ENCODE peak calls at places on chromosomes 5 and 9, in eight cellular contexts. K, D, C, Z, X, I, M and L are unnamed samples.

GRCh38 chr5:135185461-135186075 is 151.5 kb upstream of the PITX1 start:
- DNase-seq in K (peak), D (peak), C (no peak), Z (no peak), X (no peak), I (peak), M (no peak), L (no peak)

GRCh38 chr5:162565-163337 is 28.5 kb upstream of the LRRC14B start:
- DNase-seq in K (no peak), D (no peak), C (no peak), Z (no peak), X (no peak), I (no peak), M (no peak), L (no peak)

GRCh38 chr9:277595-278330 is 63.1 kb downstream of the DOCK8 start:
- DNase-seq in K (no peak), D (no peak), C (no peak), Z (no peak), X (no peak), I (no peak), M (no peak), L (no peak)

GRCh38 chr5:149310947-149311675 is 34.2 kb upstream of the GRPEL2 start:
- DNase-seq in K (peak), D (peak), C (no peak), Z (peak), X (no peak), I (peak), M (no peak), L (no peak)

GRCh38 chr5:166865206-166865605 is 1426.2 kb upstream of the WWC1 start:
- DNase-seq in K (no peak), D (no peak), C (no peak), Z (no peak), X (no peak), I (no peak), M (no peak), L (no peak)

GRCh38 chr9:82805027-82805426 is 257.9 kb downstream of the RASEF start:
- DNase-seq in K (no peak), D (no peak), C (no peak), Z (no peak), X (no peak), I (no peak), M (no peak), L (no peak)

GRCh38 chr5:134510970-134511795 is 14.3 kb upstream of the JADE2 start:
- DNase-seq in K (peak), D (peak), C (no peak), Z (peak), X (peak), I (peak), M (peak), L (no peak)

GRCh38 chr5:102895976-102896375 is 140.9 kb downstream of the PAM start:
- DNase-seq in K (no peak), D (no peak), C (no peak), Z (no peak), X (no peak), I (no peak), M (no peak), L (no peak)

GRCh38 chr9:69027355-69028097 is 8.0 kb upstream of the FXN start:
- DNase-seq in K (peak), D (peak), C (peak), Z (peak), X (no peak), I (peak), M (peak), L (peak)

GRCh38 chr5:26833596-26833995 is 204.8 kb downstream of the CDH9 start:
- DNase-seq in K (no peak), D (peak), C (no peak), Z (no peak), X (no peak), I (no peak), M (no peak), L (no peak)

GRCh38 chr9:38084556-38084880 is 15.5 kb upstream of the SHB start:
- DNase-seq in K (no peak), D (no peak), C (no peak), Z (no peak), X (peak), I (no peak), M (no peak), L (no peak)

GRCh38 chr9:127180457-127181314 is 58.3 kb upstream of the ANGPTL2 start:
- DNase-seq in K (no peak), D (no peak), C (no peak), Z (no peak), X (peak), I (no peak), M (no peak), L (no peak)

GRCh38 chr5:134139377-134139851 is 24.9 kb downstream of the TCF7 start:
- DNase-seq in K (no peak), D (no peak), C (no peak), Z (no peak), X (peak), I (no peak), M (peak), L (no peak)

GRCh38 chr9:134007571-134007970 is 15.4 kb upstream of the VAV2 start:
- DNase-seq in K (no peak), D (no peak), C (no peak), Z (no peak), X (peak), I (no peak), M (no peak), L (no peak)

GRCh38 chr9:135515083-135515511 is 6.1 kb upstream of the LCN1 start:
- DNase-seq in K (no peak), D (no peak), C (no peak), Z (no peak), X (no peak), I (no peak), M (no peak), L (no peak)

GRCh38 chr5:172549708-172550095 is 91.4 kb upstream of the NEURL1B start:
- DNase-seq in K (no peak), D (no peak), C (no peak), Z (no peak), X (no peak), I (no peak), M (no peak), L (no peak)

GRCh38 chr9:32533338-32533737 is 7.3 kb upstream of the RIGI start:
- DNase-seq in K (peak), D (no peak), C (no peak), Z (no peak), X (no peak), I (no peak), M (no peak), L (no peak)

GRCh38 chr5:178335287-178336030 is 102.9 kb upstream of the PHYKPL start:
- DNase-seq in K (no peak), D (no peak), C (no peak), Z (no peak), X (peak), I (no peak), M (no peak), L (no peak)

GRCh38 chr5:168575391-168576372 is 3.5 kb downstream of the PANK3 start:
- DNase-seq in K (no peak), D (no peak), C (no peak), Z (no peak), X (no peak), I (no peak), M (no peak), L (no peak)

GRCh38 chr5:151036556-151036955 is 16.2 kb downstream of the GPX3 start:
- DNase-seq in K (no peak), D (no peak), C (no peak), Z (no peak), X (peak), I (no peak), M (no peak), L (no peak)

GRCh38 chr9:20808002-20808401 is 123.9 kb downstream of the FOCAD start:
- DNase-seq in K (no peak), D (no peak), C (no peak), Z (no peak), X (no peak), I (no peak), M (no peak), L (no peak)

GRCh38 chr5:155960177-155960576 is 366.8 kb upstream of the SGCD start:
- DNase-seq in K (no peak), D (no peak), C (no peak), Z (no peak), X (no peak), I (no peak), M (no peak), L (no peak)

GRCh38 chr9:116662633-116663032 is 24.5 kb upstream of the TRIM32 start:
- DNase-seq in K (no peak), D (peak), C (no peak), Z (no peak), X (no peak), I (no peak), M (no peak), L (no peak)

GRCh38 chr5:154288145-154288544 is 97.6 kb downstream of the GALNT10 start:
- DNase-seq in K (peak), D (peak), C (no peak), Z (no peak), X (no peak), I (peak), M (peak), L (no peak)

GRCh38 chr9:35529156-35529823 is 39.4 kb downstream of the RUSC2 start:
- DNase-seq in K (no peak), D (no peak), C (no peak), Z (no peak), X (no peak), I (no peak), M (no peak), L (no peak)

GRCh38 chr5:89584339-89584956 is 701.5 kb upstream of the MEF2C start:
- DNase-seq in K (peak), D (peak), C (no peak), Z (no peak), X (no peak), I (peak), M (no peak), L (no peak)

GRCh38 chr5:9108156-9108555 is 437.7 kb downstream of the SEMA5A start:
- DNase-seq in K (no peak), D (peak), C (no peak), Z (no peak), X (no peak), I (no peak), M (no peak), L (no peak)

GRCh38 chr5:139893873-139894272 is 98.3 kb downstream of the PSD2 start:
- DNase-seq in K (no peak), D (no peak), C (no peak), Z (no peak), X (no peak), I (no peak), M (no peak), L (no peak)

GRCh38 chr5:157918811-157919742 is 60.1 kb upstream of the CLINT1 start:
- DNase-seq in K (peak), D (peak), C (no peak), Z (peak), X (no peak), I (no peak), M (no peak), L (no peak)

GRCh38 chr5:124921694-124922093 is 175.3 kb upstream of the ZNF608 start:
- DNase-seq in K (no peak), D (no peak), C (no peak), Z (no peak), X (no peak), I (no peak), M (no peak), L (no peak)

GRCh38 chr5:89043676-89044075 is 160.7 kb upstream of the MEF2C start:
- DNase-seq in K (peak), D (no peak), C (no peak), Z (no peak), X (no peak), I (peak), M (no peak), L (peak)

GRCh38 chr9:38387751-38388150 is 4.8 kb upstream of the ALDH1B1 start:
- DNase-seq in K (no peak), D (no peak), C (no peak), Z (no peak), X (no peak), I (no peak), M (no peak), L (no peak)

GRCh38 chr9:131583836-131584555 is 38.7 kb downstream of the PRRT1B start:
- DNase-seq in K (no peak), D (no peak), C (no peak), Z (no peak), X (no peak), I (no peak), M (no peak), L (no peak)

GRCh38 chr9:133356391-133357091 is at the start of the genes SURF1 and SURF2:
- DNase-seq in K (peak), D (peak), C (peak), Z (peak), X (peak), I (peak), M (peak), L (peak)

GRCh38 chr9:88426651-88427050 is 38.4 kb downstream of the SPIN1 start:
- DNase-seq in K (no peak), D (no peak), C (no peak), Z (no peak), X (no peak), I (no peak), M (no peak), L (no peak)

GRCh38 chr9:137478613-137479314 is 19.6 kb upstream of the NSMF start:
- DNase-seq in K (peak), D (peak), C (no peak), Z (no peak), X (peak), I (no peak), M (no peak), L (no peak)

GRCh38 chr9:137815256-137816255 is 62.0 kb upstream of the CACNA1B start:
- DNase-seq in K (no peak), D (no peak), C (no peak), Z (no peak), X (peak), I (no peak), M (no peak), L (no peak)

GRCh38 chr9:95726756-95727155 is 148.7 kb upstream of the ERCC6L2 start:
- DNase-seq in K (peak), D (peak), C (no peak), Z (no peak), X (no peak), I (peak), M (no peak), L (peak)

GRCh38 chr5:131634996-131635754 is at the start of gene RAPGEF6:
- DNase-seq in K (peak), D (peak), C (peak), Z (peak), X (peak), I (peak), M (peak), L (peak)

DNA sequence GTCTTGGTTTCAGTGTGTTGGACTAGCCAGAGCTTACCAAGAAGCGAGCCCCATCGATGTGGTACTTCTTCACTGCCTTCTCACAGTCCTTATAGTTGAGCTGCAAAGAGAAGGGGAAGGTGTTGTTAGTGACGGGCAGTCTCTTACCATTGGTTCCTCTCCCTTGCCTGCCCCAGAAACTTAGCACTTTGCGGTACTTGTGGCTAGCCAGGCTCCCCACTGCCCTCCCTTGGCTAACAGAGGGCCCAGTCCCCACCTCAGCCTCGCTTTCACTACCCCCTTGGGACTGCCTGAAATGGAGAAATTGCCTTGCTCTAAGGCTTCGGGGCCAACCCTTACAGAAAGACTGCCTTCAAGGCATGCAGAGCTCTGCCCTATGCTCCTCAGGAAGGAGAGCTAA is 4.3 kb downstream of the LCP2 start:
- DNase-seq in K (no peak), D (no peak), C (no peak), Z (peak), X (no peak), I (no peak), M (no peak), L (peak)
- TF ChIP-seq CTCF in K (no peak), D (no peak), C (no peak), Z (no peak), X (no peak), I (no peak), M (no peak), L (peak)

GRCh38 chr5:143026380-143026779 is 256.2 kb downstream of the ARHGAP26 start:
- DNase-seq in K (no peak), D (no peak), C (no peak), Z (no peak), X (no peak), I (no peak), M (no peak), L (no peak)

GRCh38 chr5:143029293-143029692 is 259.1 kb downstream of the ARHGAP26 start:
- DNase-seq in K (no peak), D (no peak), C (no peak), Z (peak), X (no peak), I (no peak), M (no peak), L (no peak)

GRCh38 chr5:143031781-143032724 is 261.9 kb downstream of the ARHGAP26 start:
- DNase-seq in K (no peak), D (no peak), C (no peak), Z (no peak), X (no peak), I (no peak), M (no peak), L (no peak)

GRCh38 chr5:143033535-143034260 is 263.5 kb downstream of the ARHGAP26 start:
- DNase-seq in K (peak), D (peak), C (no peak), Z (no peak), X (no peak), I (peak), M (no peak), L (no peak)

GRCh38 chr5:143030349-143030748 is 260.2 kb downstream of the ARHGAP26 start:
- DNase-seq in K (no peak), D (no peak), C (no peak), Z (peak), X (no peak), I (no peak), M (no peak), L (no peak)
- TF ChIP-seq CTCF in K (no peak), D (no peak), C (no peak), Z (no peak), X (no peak), I (no peak), M (no peak), L (no peak)

DNA sequence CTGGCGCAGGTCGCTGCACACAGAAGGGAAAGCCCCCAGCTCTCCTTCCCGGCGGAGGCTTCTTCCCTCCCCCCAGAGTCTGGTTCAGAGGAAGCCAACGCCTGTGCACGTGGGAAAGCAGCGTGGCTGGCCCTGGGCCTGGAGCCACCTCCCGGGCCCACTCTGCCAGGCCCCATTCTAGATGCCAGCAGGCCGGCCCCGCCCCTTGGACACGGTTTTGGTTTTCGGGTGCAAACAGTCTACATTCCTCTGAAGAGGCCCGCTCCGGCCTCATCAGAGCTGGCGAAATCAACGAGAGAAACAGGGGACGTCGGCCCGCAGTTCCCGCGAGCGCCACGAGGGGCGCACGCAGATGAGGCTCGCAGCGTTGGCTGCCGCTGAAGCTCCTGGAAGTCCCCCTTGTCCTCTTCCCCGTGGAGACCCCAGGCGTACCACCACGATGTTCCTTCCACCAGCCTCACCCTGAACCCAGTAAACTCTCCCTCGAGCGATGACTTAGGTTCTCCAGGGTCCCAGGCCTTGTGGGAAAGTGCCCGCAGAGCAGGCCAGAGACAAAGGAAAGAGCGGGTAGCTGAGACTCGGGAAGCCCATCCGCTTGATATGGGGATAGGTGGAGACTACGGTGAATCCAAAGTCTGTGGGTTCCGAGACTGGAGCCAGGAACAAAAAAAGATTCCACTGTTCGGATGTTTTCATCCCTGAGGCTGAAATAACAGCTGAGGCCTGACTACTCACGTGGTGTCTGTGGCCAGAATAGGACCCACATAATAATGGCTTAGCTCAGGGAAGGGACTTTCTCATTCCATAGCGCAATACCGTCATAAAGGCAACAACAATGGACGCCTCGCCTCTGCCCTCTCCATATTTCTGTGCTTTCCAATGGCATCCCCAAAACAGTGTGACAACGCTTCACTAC is 64.2 kb downstream of the KLF4 start:
- DNase-seq in K (peak), D (peak), C (peak), Z (peak), X (peak), I (peak), M (peak), L (peak)
- TF ChIP-seq CTCF in K (peak), D (peak), C (peak), Z (peak), X (peak), I (peak), M (peak), L (peak)

GRCh38 chr5:1735320-1735970 is 64.2 kb downstream of the MRPL36 start:
- DNase-seq in K (no peak), D (no peak), C (no peak), Z (no peak), X (peak), I (no peak), M (no peak), L (no peak)

GRCh38 chr5:1736065-1736464 is 63.6 kb downstream of the MRPL36 start:
- DNase-seq in K (no peak), D (no peak), C (no peak), Z (no peak), X (peak), I (no peak), M (no peak), L (no peak)

GRCh38 chr5:1734908-1735289 is 64.7 kb downstream of the MRPL36 start:
- DNase-seq in K (no peak), D (no peak), C (no peak), Z (no peak), X (peak), I (no peak), M (no peak), L (no peak)

GRCh38 chr5:1736889-1737711 is 62.5 kb downstream of the MRPL36 start:
- DNase-seq in K (no peak), D (no peak), C (no peak), Z (no peak), X (peak), I (no peak), M (no peak), L (no peak)

GRCh38 chr5:1737790-1738405 is 61.7 kb downstream of the MRPL36 start:
- DNase-seq in K (peak), D (peak), C (no peak), Z (peak), X (no peak), I (no peak), M (no peak), L (peak)
- TF ChIP-seq CTCF in K (peak), D (peak), C (peak), Z (peak), X (peak), I (peak), M (no peak), L (peak)

GRCh38 chr5:106459541-106459940 is 1211.2 kb downstream of the EFNA5 start:
- DNase-seq in K (peak), D (no peak), C (no peak), Z (no peak), X (no peak), I (peak), M (no peak), L (no peak)

GRCh38 chr5:106454050-106454449 is 1216.7 kb downstream of the EFNA5 start:
- DNase-seq in K (no peak), D (no peak), C (no peak), Z (no peak), X (no peak), I (no peak), M (no peak), L (no peak)

GRCh38 chr5:106451998-106452397 is 1218.7 kb downstream of the EFNA5 start:
- DNase-seq in K (no peak), D (no peak), C (no peak), Z (no peak), X (no peak), I (no peak), M (no peak), L (no peak)

GRCh38 chr5:106454651-106455415 is 1215.9 kb downstream of the EFNA5 start:
- DNase-seq in K (peak), D (peak), C (peak), Z (no peak), X (no peak), I (peak), M (no peak), L (no peak)
- TF ChIP-seq CTCF in K (peak), D (peak), C (peak), Z (no peak), X (peak), I (peak), M (no peak), L (peak)